ENCODE peak calls at places on chromosomes 13 and 19, in four cellular contexts. G, E, I and K are unnamed samples.

GRCh38 chr19:33749619-33750175 is 47.0 kb upstream of the KCTD15 start:
- DNase-seq in G (no peak), E (no peak), I (no peak), K (no peak)

GRCh38 chr19:33394006-33394722 is 20.7 kb downstream of the CEBPG start:
- DNase-seq in G (peak), E (no peak), I (no peak), K (no peak)

GRCh38 chr13:99028890-99029289 is 51.0 kb upstream of the DOCK9 start:
- DNase-seq in G (no peak), E (no peak), I (peak), K (no peak)

GRCh38 chr19:31261019-31261595 is 88.1 kb downstream of the TSHZ3 start:
- DNase-seq in G (no peak), E (no peak), I (no peak), K (no peak)

GRCh38 chr13:113843864-113844556 is 19.9 kb downstream of the GAS6 start:
- DNase-seq in G (peak), E (peak), I (no peak), K (no peak)

GRCh38 chr19:39144487-39145071 is 19.0 kb downstream of the PAK4 start:
- DNase-seq in G (peak), E (no peak), I (no peak), K (no peak)

GRCh38 chr19:41588497-41589209 is 12.7 kb downstream of the CEACAM21 start:
- DNase-seq in G (no peak), E (no peak), I (no peak), K (no peak)

GRCh38 chr13:100828226-100828625 is 153.6 kb upstream of the TMTC4 start:
- DNase-seq in G (no peak), E (no peak), I (no peak), K (no peak)

GRCh38 chr19:49775742-49776370 is 9.1 kb downstream of the AP2A1 start:
- DNase-seq in G (no peak), E (no peak), I (no peak), K (no peak)

GRCh38 chr13:46168341-46168740 is 13.6 kb downstream of the LCP1 start:
- DNase-seq in G (peak), E (peak), I (no peak), K (no peak)

GRCh38 chr13:96817336-96817941 is 176.8 kb downstream of the OXGR1 start:
- DNase-seq in G (no peak), E (no peak), I (no peak), K (no peak)

GRCh38 chr13:110716235-110716505 is 2.7 kb downstream of the ING1 start:
- DNase-seq in G (peak), E (peak), I (no peak), K (no peak)

GRCh38 chr19:52963229-52963760 is 614 bp upstream of the ZNF816 start:
- DNase-seq in G (peak), E (peak), I (no peak), K (no peak)

GRCh38 chr13:65965496-65965895 is 1264.6 kb downstream of the PCDH9 start:
- DNase-seq in G (no peak), E (no peak), I (no peak), K (no peak)

GRCh38 chr13:27172495-27172842 is 858 bp upstream of the USP12 start:
- DNase-seq in G (no peak), E (peak), I (no peak), K (no peak)

GRCh38 chr19:46515879-46516350 is 20.2 kb upstream of the PNMA8B start:
- DNase-seq in G (no peak), E (no peak), I (no peak), K (no peak)

GRCh38 chr13:24148414-24149305 is 11.9 kb upstream of the SPATA13 start:
- DNase-seq in G (no peak), E (peak), I (no peak), K (no peak)

GRCh38 chr19:10061717-10062310 is 24.3 kb upstream of the SHFL start:
- DNase-seq in G (no peak), E (no peak), I (no peak), K (no peak)

GRCh38 chr13:74082741-74083160 is 51.5 kb downstream of the KLF12 start:
- DNase-seq in G (no peak), E (no peak), I (no peak), K (no peak)

GRCh38 chr13:20719783-20720182 is 16.3 kb downstream of the IL17D start:
- DNase-seq in G (no peak), E (no peak), I (no peak), K (no peak)

GRCh38 chr19:17266589-17266974 is 661 bp upstream of the BABAM1 start:
- DNase-seq in G (no peak), E (no peak), I (no peak), K (no peak)

GRCh38 chr19:17264641-17264979 is at the start of gene USHBP1:
- DNase-seq in G (peak), E (peak), I (no peak), K (no peak)

GRCh38 chr19:17263712-17264640 is 569 bp downstream of the USHBP1 start:
- DNase-seq in G (no peak), E (no peak), I (no peak), K (no peak)

GRCh38 chr19:17266975-17267788 is at the start of gene BABAM1:
- DNase-seq in G (peak), E (peak), I (peak), K (peak)

GRCh38 chr19:17266026-17266425 is 1.2 kb upstream of the BABAM1 start:
- DNase-seq in G (no peak), E (no peak), I (no peak), K (no peak)
- H3K27ac ChIP-seq in G (no peak), E (no peak), I (no peak), K (no peak)

DNA sequence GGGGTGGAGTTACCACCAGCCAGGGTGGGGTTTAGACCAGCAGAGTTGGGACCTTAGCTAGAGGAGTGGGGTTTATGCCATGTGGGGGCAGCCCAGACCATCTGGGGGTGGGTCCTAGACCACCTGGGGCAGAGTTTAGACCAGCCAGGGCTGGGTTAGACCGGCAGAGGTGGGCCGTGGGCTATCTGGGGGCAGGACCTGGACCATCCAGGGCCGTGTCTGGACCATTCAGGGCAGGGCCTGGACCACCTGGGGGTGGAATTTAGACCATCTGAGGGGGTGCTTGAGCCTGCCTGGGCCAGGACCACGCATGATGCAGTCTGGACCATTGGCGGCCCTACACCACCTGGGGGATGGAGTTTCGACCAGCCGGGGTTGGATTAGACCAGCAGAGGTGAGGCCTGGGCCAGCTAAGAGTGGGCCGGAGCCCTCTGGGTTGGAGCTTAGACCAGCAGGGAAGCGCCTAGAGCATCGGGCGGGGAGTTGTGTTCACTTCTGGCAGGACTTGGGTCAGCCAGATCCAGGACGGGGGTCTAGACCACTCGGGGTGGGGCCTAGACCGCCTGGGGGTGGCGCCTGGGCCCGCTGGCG is 9.9 kb upstream of the CACNG6 start:
- DNase-seq in G (no peak), E (no peak), I (no peak), K (no peak)
- H3K27ac ChIP-seq in G (no peak), E (no peak), I (no peak), K (no peak)

DNA sequence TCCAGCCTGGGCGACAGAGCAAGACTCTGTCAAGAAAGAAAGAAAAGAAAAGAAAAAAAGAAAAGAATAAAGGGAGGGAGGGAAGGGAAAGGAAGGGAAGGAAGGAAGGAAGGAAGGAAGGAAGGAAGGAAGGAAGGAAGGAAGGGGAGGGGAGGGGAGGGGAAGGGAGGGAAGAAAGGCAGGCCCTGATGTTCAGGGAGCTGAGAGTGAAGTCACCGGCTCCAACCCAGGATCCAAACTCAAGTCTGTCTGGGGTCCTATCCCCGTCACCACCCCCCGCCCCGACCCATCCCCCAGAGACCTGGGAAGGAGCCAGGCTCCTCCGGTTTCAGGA is 5.8 kb upstream of the RDH13 start:
- DNase-seq in G (no peak), E (no peak), I (no peak), K (no peak)
- H3K27ac ChIP-seq in G (no peak), E (no peak), I (no peak), K (no peak)

GRCh38 chr19:35166100-35167063 is 11.8 kb downstream of the FXYD5 start:
- DNase-seq in G (no peak), E (no peak), I (no peak), K (no peak)
- H3K27ac ChIP-seq in G (no peak), E (no peak), I (no peak), K (no peak)

GRCh38 chr13:95121516-95121915 is 179.7 kb downstream of the ABCC4 start:
- DNase-seq in G (no peak), E (no peak), I (no peak), K (no peak)

GRCh38 chr13:95120650-95121049 is 180.6 kb downstream of the ABCC4 start:
- DNase-seq in G (no peak), E (no peak), I (no peak), K (no peak)

GRCh38 chr13:95117092-95117491 is 184.2 kb downstream of the ABCC4 start:
- DNase-seq in G (no peak), E (no peak), I (no peak), K (no peak)

GRCh38 chr13:95115525-95115924 is 185.7 kb downstream of the ABCC4 start:
- DNase-seq in G (no peak), E (no peak), I (no peak), K (no peak)

DNA sequence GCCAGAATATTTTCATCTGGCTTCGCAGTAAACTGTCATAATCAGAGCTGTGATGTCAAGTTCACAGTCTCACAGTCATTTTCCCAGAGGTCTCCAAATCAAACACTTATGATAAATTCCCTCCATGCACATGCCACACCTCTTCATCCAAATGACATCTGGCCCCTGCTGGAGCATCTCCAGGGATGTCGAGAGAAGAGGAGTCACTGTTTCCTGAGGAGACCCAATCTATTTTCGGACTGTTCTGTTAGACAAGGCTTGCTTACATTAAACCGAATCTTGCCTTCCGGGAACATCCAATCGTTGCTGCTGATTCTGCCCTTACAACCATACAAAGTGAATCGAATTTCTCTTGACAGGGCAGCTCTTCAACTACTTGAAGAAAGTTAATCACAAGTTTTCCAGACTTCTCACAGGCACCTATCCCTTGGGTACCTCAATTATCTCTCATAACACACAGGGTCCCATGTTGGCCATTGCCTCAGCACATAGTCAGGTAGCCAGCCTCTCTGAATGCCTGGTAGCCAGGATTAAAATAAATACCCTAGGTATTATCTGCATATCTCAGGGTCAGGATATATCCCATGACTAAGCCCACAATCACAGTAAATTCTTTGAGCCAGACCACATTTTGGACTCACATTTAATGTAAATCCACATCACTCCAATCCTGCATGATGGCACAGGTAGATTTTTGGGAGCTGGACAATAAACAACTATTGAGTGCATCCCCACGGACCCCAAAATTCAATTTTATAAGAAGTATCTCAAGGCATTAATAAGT is 182.5 kb downstream of the ABCC4 start:
- DNase-seq in G (no peak), E (no peak), I (no peak), K (no peak)
- H3K27ac ChIP-seq in G (no peak), E (no peak), I (no peak), K (no peak)